ENCODE peak calls at places on chromosomes 5 and 9, in five cellular contexts. L is foreskin fibroblast, Z is ascending aorta, F is uterus, N is nephron progenitor cell. U is an unnamed sample.

GRCh38 chr9:92650839-92651621 is 18.9 kb downstream of the IPPK start:
- DNase-seq in L (peak), Z (peak), F (peak), N (no peak), U (no peak)

GRCh38 chr5:172855597-172856292 is 21.7 kb downstream of the ERGIC1 start:
- DNase-seq in L (no peak), Z (peak), F (no peak), N (no peak), U (no peak)

GRCh38 chr9:22244141-22245011 is 202.2 kb upstream of the DMRTA1 start:
- DNase-seq in L (peak), Z (no peak), F (no peak), N (peak), U (peak)

GRCh38 chr5:15452780-15453179 is 47.2 kb upstream of the FBXL7 start:
- DNase-seq in L (no peak), Z (no peak), F (no peak), N (no peak), U (no peak)

GRCh38 chr9:87670572-87671264 is 55.2 kb upstream of the CTSL start:
- DNase-seq in L (no peak), Z (no peak), F (no peak), N (no peak), U (no peak)

GRCh38 chr5:158978061-158978745 is 121.5 kb downstream of the EBF1 start:
- DNase-seq in L (no peak), Z (no peak), F (no peak), N (no peak), U (no peak)

GRCh38 chr5:83470920-83471404 is 582 bp upstream of the VCAN start:
- DNase-seq in L (no peak), Z (peak), F (no peak), N (peak), U (peak)

GRCh38 chr5:138654281-138654867 is 79.2 kb upstream of the HSPA9 start:
- DNase-seq in L (peak), Z (no peak), F (no peak), N (no peak), U (peak)

GRCh38 chr5:34524123-34524522 is 132.0 kb upstream of the RAI14 start:
- DNase-seq in L (peak), Z (peak), F (no peak), N (no peak), U (no peak)

GRCh38 chr5:62778327-62779009 is 199.8 kb downstream of the LRRC70 start:
- DNase-seq in L (no peak), Z (no peak), F (no peak), N (no peak), U (no peak)

GRCh38 chr5:6731465-6732237 is 18.4 kb downstream of the TENT4A start:
- DNase-seq in L (no peak), Z (no peak), F (no peak), N (no peak), U (no peak)

GRCh38 chr9:133449760-133450159 is 10.0 kb upstream of the CACFD1 start:
- DNase-seq in L (no peak), Z (no peak), F (no peak), N (no peak), U (no peak)

GRCh38 chr5:78896128-78896527 is 89.0 kb downstream of the ARSB start:
- DNase-seq in L (peak), Z (no peak), F (no peak), N (no peak), U (no peak)

GRCh38 chr9:127943011-127943662 is 5.5 kb upstream of the DPM2 start:
- DNase-seq in L (no peak), Z (no peak), F (no peak), N (no peak), U (no peak)

GRCh38 chr9:119368681-119369581 is at the start of gene BRINP1:
- DNase-seq in L (no peak), Z (no peak), F (no peak), N (peak), U (no peak)

GRCh38 chr5:41102341-41102740 is 31.2 kb upstream of the MROH2B start:
- DNase-seq in L (no peak), Z (no peak), F (no peak), N (no peak), U (no peak)

GRCh38 chr5:146878471-146879172 is at the start of gene PPP2R2B:
- DNase-seq in L (no peak), Z (peak), F (no peak), N (peak), U (peak)

GRCh38 chr9:32526707-32527048 is 682 bp upstream of the RIGI start:
- DNase-seq in L (no peak), Z (no peak), F (no peak), N (no peak), U (no peak)

GRCh38 chr9:3909966-3910650 is 384.3 kb upstream of the RFX3 start:
- DNase-seq in L (no peak), Z (no peak), F (no peak), N (no peak), U (no peak)

GRCh38 chr5:148455055-148455675 is 71.4 kb downstream of the FBXO38 start:
- DNase-seq in L (no peak), Z (no peak), F (no peak), N (no peak), U (no peak)

GRCh38 chr5:92337772-92338234 is 954.7 kb upstream of the ARRDC3 start:
- DNase-seq in L (peak), Z (no peak), F (no peak), N (no peak), U (no peak)

GRCh38 chr9:87606921-87607521 is 109.4 kb downstream of the DAPK1 start:
- DNase-seq in L (peak), Z (no peak), F (no peak), N (no peak), U (no peak)

GRCh38 chr9:80557256-80557655 is 985.5 kb downstream of the TLE4 start:
- DNase-seq in L (no peak), Z (no peak), F (no peak), N (no peak), U (no peak)

GRCh38 chr9:1354066-1354465 is 303.9 kb downstream of the DMRT2 start:
- DNase-seq in L (no peak), Z (no peak), F (no peak), N (no peak), U (no peak)

GRCh38 chr9:68495287-68495686 is 45.4 kb downstream of the TMEM252 start:
- DNase-seq in L (no peak), Z (no peak), F (no peak), N (no peak), U (no peak)

GRCh38 chr5:6302099-6302498 is 76.2 kb downstream of the MED10 start:
- DNase-seq in L (no peak), Z (no peak), F (no peak), N (no peak), U (no peak)

GRCh38 chr9:92266486-92266885 is 27.0 kb downstream of the IARS1 start:
- DNase-seq in L (no peak), Z (no peak), F (no peak), N (no peak), U (no peak)

GRCh38 chr5:54807421-54807820 is 178.0 kb downstream of the ESM1 start:
- DNase-seq in L (peak), Z (no peak), F (no peak), N (no peak), U (no peak)

GRCh38 chr9:100465270-100465669 is 7.7 kb upstream of the TMEFF1 start:
- DNase-seq in L (no peak), Z (no peak), F (no peak), N (no peak), U (no peak)

GRCh38 chr9:83059417-83059816 is 3.5 kb downstream of the RASEF start:
- DNase-seq in L (no peak), Z (no peak), F (no peak), N (no peak), U (no peak)

GRCh38 chr5:2709996-2710689 is 41.3 kb downstream of the IRX2 start:
- DNase-seq in L (no peak), Z (no peak), F (no peak), N (no peak), U (no peak)

GRCh38 chr5:2708751-2709150 is 42.7 kb downstream of the IRX2 start:
- DNase-seq in L (no peak), Z (peak), F (no peak), N (no peak), U (no peak)

GRCh38 chr5:2711446-2712425 is 39.7 kb downstream of the IRX2 start:
- DNase-seq in L (no peak), Z (peak), F (no peak), N (no peak), U (no peak)

GRCh38 chr5:2708132-2708531 is 43.3 kb downstream of the IRX2 start:
- DNase-seq in L (no peak), Z (peak), F (no peak), N (no peak), U (no peak)

GRCh38 chr5:2710910-2711309 is 40.6 kb downstream of the IRX2 start:
- DNase-seq in L (no peak), Z (no peak), F (no peak), N (no peak), U (no peak)
- TF ChIP-seq CTCF in L (peak), Z (no peak), F (no peak), N (peak), U (no peak)

GRCh38 chr9:91162784-91163440 is 198.8 kb downstream of the AUH start:
- DNase-seq in L (no peak), Z (peak), F (no peak), N (peak), U (peak)

GRCh38 chr9:91162311-91162710 is 199.4 kb downstream of the AUH start:
- DNase-seq in L (peak), Z (peak), F (no peak), N (no peak), U (no peak)

GRCh38 chr9:91160599-91161464 is 200.9 kb downstream of the AUH start:
- DNase-seq in L (no peak), Z (no peak), F (no peak), N (no peak), U (no peak)

GRCh38 chr9:91160181-91160580 is 201.5 kb downstream of the AUH start:
- DNase-seq in L (no peak), Z (peak), F (no peak), N (no peak), U (no peak)

DNA sequence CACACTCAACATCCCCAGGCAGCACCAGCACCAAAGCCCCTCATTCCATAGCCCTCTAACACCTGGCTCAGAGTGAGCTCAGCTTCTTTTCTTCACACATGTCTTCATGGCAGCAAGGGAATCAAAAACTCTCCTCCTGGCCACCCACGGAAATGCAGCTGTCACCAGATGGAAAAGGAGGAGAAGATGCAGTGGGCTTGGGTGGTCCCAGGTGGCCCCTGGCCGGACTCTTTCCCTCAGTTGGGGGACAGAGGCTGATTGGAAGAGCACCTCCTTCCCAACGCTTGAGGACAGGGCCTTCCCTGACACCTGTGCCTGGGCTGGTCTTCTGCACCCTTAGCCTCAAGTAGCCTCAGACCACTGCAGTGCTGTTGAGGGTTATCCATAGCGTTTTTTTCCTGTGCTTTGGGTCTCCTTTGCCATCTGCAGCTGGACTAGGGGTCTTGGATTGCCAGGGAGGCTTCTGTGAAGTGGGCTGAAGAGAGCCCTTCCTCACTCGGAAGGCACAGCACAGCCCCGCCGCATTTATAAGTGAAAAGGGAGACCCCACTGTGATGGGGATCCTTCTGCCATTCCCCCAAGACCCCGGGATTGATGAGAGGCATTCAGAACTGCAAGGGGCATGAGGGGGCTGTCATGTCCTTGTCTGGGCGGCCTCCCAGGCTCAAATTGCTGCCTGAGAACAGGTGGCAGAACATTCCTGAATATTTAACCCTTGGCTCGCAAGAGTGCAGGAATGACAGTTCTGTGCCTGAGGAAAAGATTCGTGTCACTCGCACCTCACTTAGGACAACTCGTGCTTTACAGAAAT is 200.0 kb downstream of the AUH start:
- DNase-seq in L (no peak), Z (peak), F (no peak), N (no peak), U (no peak)
- TF ChIP-seq CTCF in L (no peak), Z (no peak), F (no peak), N (no peak), U (no peak)

DNA sequence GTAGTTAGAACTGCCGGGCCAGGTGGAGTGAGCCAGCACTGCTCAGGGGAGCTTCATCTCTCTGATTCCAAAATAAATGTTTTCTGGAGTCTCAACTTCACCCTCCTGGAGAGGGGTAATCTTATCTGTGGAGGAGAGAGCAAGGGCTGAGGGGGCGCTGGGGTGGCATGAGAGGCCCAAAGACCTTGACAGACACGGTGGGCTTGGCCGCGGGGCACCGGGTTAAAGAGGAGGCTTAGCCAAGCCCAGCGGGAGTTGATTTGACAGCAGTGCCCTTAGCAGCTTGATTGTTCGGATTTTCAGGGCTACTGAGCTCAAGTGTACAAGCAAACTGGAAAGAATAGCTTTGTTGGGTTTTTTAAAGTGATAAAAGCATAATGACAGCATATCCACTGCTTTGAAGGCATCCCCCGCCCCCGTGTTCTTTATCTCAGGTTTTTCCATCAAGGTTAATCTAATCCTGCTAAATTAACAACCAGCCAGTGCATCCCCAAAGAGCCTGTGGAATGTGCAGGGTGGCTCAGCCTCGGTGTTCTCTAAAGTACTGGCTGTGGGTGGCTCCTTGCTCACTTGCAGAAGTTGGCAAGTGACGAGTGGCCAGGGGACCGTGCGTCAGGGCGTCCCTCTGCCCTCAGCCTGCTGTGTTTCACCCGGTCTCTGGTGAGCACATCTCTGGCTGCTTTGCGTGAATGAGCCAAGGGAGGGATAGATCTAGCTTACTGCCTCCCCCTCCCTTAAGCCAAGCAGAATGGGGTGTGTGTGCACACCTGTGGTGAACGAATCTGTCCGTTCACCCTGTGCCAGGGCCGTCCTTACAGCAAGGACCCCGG is 5.5 kb downstream of the QRFP start:
- DNase-seq in L (no peak), Z (no peak), F (no peak), N (no peak), U (no peak)
- TF ChIP-seq CTCF in L (no peak), Z (no peak), F (no peak), N (no peak), U (no peak)

GRCh38 chr5:30734118-30734517 is 459.4 kb upstream of the CDH6 start:
- DNase-seq in L (no peak), Z (no peak), F (no peak), N (no peak), U (no peak)

GRCh38 chr5:30736642-30737041 is 456.8 kb upstream of the CDH6 start:
- DNase-seq in L (no peak), Z (no peak), F (no peak), N (no peak), U (no peak)
- TF ChIP-seq CTCF in L (no peak), Z (no peak), F (no peak), N (no peak), U (no peak)

GRCh38 chr5:39891376-39891775 is 466.6 kb upstream of the DAB2 start:
- DNase-seq in L (peak), Z (no peak), F (no peak), N (no peak), U (no peak)
- TF ChIP-seq CTCF in L (no peak), Z (no peak), F (no peak), N (no peak), U (no peak)

GRCh38 chr9:15306757-15307522 is at the start of gene TTC39B:
- DNase-seq in L (peak), Z (peak), F (peak), N (peak), U (peak)
- TF ChIP-seq CTCF in L (no peak), Z (peak), F (peak), N (no peak), U (no peak)

GRCh38 chr5:141790630-141791029 is 87.6 kb downstream of the PCDH1 start:
- DNase-seq in L (no peak), Z (no peak), F (no peak), N (no peak), U (no peak)

GRCh38 chr5:141785667-141786066 is 92.5 kb downstream of the PCDH1 start:
- DNase-seq in L (no peak), Z (no peak), F (no peak), N (no peak), U (no peak)

GRCh38 chr5:141786700-141787099 is 91.5 kb downstream of the PCDH1 start:
- DNase-seq in L (no peak), Z (no peak), F (no peak), N (no peak), U (no peak)

GRCh38 chr5:141787376-141787775 is 90.8 kb downstream of the PCDH1 start:
- DNase-seq in L (peak), Z (no peak), F (no peak), N (no peak), U (no peak)

DNA sequence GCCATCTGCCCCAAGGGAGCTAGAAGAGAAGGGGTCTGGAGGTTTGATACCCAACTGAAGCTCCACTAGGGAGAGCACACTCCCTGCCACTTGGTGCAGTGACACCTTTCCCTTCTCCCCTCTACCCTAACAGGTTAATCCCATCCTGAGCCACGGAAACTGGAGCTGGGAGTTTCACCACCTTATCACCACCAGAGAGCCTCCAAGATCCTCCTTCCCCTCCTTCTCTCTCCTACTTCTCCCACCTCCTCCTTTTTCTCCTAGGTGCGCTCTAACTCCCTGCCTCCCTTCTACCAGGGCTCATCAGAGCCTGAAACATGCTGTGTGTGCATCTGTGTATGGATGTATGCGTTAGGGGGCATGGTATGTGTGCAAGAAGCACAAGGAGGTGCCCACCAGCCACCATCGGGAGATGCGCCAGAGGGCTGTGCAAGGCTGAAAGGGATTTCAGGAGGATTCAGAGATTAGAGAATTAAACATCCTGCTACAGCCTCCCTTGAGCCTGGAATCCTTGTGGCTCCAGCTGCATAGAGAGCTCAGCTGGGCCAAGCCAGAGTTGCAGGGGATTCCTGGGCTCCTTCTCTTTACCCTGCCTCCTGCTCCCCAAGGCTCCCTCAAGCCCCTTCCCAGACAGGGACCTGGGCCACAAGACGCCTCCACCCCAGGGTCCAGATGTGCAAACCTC is 89.8 kb downstream of the PCDH1 start:
- DNase-seq in L (no peak), Z (no peak), F (no peak), N (no peak), U (no peak)
- TF ChIP-seq CTCF in L (no peak), Z (no peak), F (no peak), N (no peak), U (no peak)

DNA sequence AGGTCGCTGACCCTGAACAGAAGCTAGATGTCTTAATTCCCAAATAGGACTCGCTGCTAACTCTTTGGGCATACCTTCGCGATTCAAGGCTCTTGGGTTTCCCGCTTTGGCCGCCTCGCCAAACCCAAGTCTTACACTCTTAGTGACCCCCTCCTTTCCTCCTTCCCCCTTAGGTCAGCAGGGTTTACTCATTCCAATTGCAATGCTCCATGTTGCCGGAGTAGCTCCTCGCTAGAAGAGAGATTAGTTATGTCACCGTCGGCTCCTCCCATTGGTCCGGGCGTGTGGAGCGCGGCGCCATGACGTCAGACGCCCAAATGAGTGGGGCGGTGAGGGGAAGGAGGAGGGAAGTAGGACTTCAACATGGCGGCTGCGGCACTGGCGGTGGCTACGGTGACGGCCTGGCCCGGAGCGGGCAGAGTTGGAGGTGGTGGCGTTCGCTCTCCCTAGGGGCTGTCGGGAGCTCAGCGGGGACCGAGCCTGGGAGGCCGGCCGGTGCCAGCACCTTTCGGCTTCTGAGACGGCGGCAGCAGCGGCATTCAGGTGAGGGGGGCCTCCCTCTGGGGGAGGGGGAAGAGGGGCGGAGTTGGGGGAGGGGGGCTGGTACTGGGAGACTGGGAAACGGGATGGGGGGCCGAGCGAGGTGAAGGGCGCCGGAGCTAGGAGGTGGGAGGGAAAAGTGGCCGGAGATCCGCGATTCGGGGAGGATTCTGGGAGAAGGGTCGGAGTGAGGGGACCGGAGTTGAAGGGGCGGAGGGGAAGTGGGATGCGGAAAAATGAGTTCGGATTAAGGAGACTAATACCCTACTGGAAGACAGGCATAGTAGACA is at the start of gene UBAP1:
- DNase-seq in L (peak), Z (peak), F (peak), N (peak), U (peak)
- TF ChIP-seq CTCF in L (no peak), Z (peak), F (peak), N (no peak), U (no peak)

GRCh38 chr9:129383415-129384088 is 205.5 kb upstream of the IER5L start:
- DNase-seq in L (peak), Z (peak), F (peak), N (peak), U (peak)
- TF ChIP-seq CTCF in L (no peak), Z (peak), F (peak), N (no peak), U (peak)

U was measured in GM13977.